ENCODE peak calls at places on chromosomes 13 and 19, in six cellular contexts. G is K562, A is neural progenitor cell, L is trophoblast cell, E is astrocyte, B is fibroblast of lung. V is an unnamed sample.

GRCh38 chr19:28505134-28505533 is 707.8 kb downstream of the UQCRFS1 start:
- DNase-seq in B (no peak), G (no peak), E (no peak), A (no peak), L (no peak), V (no peak)

GRCh38 chr19:347946-348861 is 3.6 kb upstream of the MIER2 start:
- DNase-seq in E (no peak), G (peak; percentile 29), A (peak; percentile 31), L (peak; percentile 56), B (no peak), V (no peak)

GRCh38 chr13:43822969-43823368 is 36.2 kb upstream of the ENOX1 start:
- DNase-seq in E (no peak), B (no peak), G (no peak), L (no peak), A (no peak), V (no peak)

GRCh38 chr19:40808021-40808325 is 9.0 kb downstream of the EGLN2 start:
- DNase-seq in E (no peak), G (no peak), L (no peak), A (no peak), B (no peak), V (no peak)

GRCh38 chr13:67296511-67296910 is 66.4 kb upstream of the PCDH9 start:
- DNase-seq in G (no peak), B (peak; percentile 47), A (no peak), E (peak; percentile 49), L (no peak), V (peak; percentile 23)

GRCh38 chr13:106156468-106156867 is 379.0 kb downstream of the EFNB2 start:
- DNase-seq in G (no peak), A (no peak), E (peak; percentile 100), B (peak; percentile 97), L (peak; percentile 72), V (peak; percentile 99)

GRCh38 chr13:75636339-75637095 is 387 bp downstream of the LMO7 start:
- DNase-seq in B (peak; percentile 39), L (peak; percentile 68), G (no peak), E (no peak), A (peak; percentile 61), V (peak; percentile 46)

GRCh38 chr13:96090240-96091101 is 564 bp downstream of the HS6ST3 start:
- DNase-seq in L (peak; percentile 12), B (no peak), G (no peak), A (peak; percentile 66), E (no peak), V (no peak)

GRCh38 chr19:10797078-10797477 is 38.9 kb downstream of the TMED1 start:
- DNase-seq in A (no peak), B (no peak), G (no peak), E (no peak), L (no peak), V (no peak)

GRCh38 chr13:80957019-80957650 is 616.2 kb upstream of the SPRY2 start:
- DNase-seq in E (no peak), B (no peak), G (no peak), A (no peak), L (no peak), V (no peak)

GRCh38 chr13:113906566-113906965 is 42.7 kb upstream of the GAS6 start:
- DNase-seq in G (no peak), E (no peak), L (no peak), B (no peak), A (no peak), V (no peak)

GRCh38 chr13:37490176-37490575 is 108.4 kb downstream of the POSTN start:
- DNase-seq in B (no peak), A (no peak), G (no peak), E (peak; percentile 44), L (no peak), V (peak; percentile 14)

GRCh38 chr13:76693086-76693485 is 193.1 kb downstream of the KCTD12 start:
- DNase-seq in E (no peak), B (no peak), G (no peak), L (no peak), A (no peak), V (no peak)

GRCh38 chr13:75180805-75181455 is 301.0 kb downstream of the TBC1D4 start:
- DNase-seq in B (peak; percentile 51), A (no peak), G (no peak), L (peak; percentile 33), E (peak; percentile 72), V (peak; percentile 50)

GRCh38 chr13:24625870-24626419 is 54.3 kb upstream of the ATP12A start:
- DNase-seq in E (no peak), B (no peak), L (no peak), G (no peak), A (no peak), V (no peak)

GRCh38 chr13:100597253-100597652 is 8.7 kb upstream of the GGACT start:
- DNase-seq in B (no peak), G (no peak), L (no peak), E (peak; percentile 48), A (no peak), V (peak; percentile 17)

GRCh38 chr19:38492147-38492813 is 58.8 kb downstream of the RYR1 start:
- DNase-seq in B (no peak), A (no peak), G (no peak), L (no peak), E (no peak), V (no peak)

GRCh38 chr19:6564393-6564792 is 26.6 kb downstream of the CD70 start:
- DNase-seq in L (peak; percentile 47), A (peak; percentile 15), E (no peak), G (peak; percentile 61), B (no peak), V (no peak)

GRCh38 chr13:79810018-79810417 is 329.1 kb downstream of the NDFIP2 start:
- DNase-seq in B (no peak), A (no peak), E (no peak), L (no peak), G (no peak), V (no peak)

GRCh38 chr13:79811170-79811569 is 330.2 kb downstream of the NDFIP2 start:
- DNase-seq in G (no peak), L (no peak), E (no peak), B (no peak), A (no peak), V (no peak)

GRCh38 chr13:79815041-79815440 is 334.1 kb downstream of the NDFIP2 start:
- DNase-seq in L (no peak), A (no peak), G (no peak), E (no peak), B (no peak), V (no peak)

GRCh38 chr13:79810671-79811070 is 329.7 kb downstream of the NDFIP2 start:
- DNase-seq in A (peak; percentile 29), L (peak; percentile 18), B (peak; percentile 3), E (peak; percentile 71), G (no peak), V (peak; percentile 58)

DNA sequence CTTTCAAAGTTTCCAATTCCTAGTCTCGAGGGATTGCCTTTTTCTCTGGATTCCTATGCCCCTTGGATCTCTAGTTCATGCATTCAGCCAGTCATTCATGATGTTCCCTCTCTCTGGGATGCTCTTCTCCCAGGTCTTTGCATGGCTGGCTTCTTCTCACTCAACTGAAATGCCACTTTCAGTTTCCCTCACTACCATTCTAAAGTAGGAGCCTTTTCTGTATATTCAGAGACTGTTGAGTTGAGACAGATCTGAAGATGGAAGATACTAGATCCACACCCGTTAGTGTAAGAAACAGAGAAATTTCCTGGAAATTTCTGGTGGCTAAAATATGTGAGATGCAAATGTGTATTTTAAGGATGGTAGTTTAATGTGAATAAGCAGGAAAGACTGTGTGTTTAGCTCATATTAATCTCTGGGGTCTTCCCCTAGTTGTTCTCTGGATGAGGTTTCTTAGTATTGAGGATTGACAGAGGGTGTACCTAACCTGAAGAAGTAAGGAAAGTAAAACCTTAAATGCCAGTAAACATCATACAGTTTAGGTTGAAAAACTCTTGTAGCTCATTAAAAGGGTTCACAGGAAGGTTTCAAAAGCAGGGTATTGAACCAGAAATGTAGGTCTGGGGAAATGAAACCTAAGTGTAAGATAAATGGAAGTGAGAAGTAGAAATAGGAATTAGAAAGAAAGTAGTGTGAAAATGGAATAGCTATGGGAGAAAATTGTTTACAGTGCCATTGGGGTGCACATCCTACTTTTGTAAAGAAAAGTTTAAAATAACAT is 331.3 kb downstream of the NDFIP2 start:
- DNase-seq in A (no peak), L (no peak), B (no peak), G (no peak), E (no peak), V (no peak)
- H3K4me2 ChIP-seq in A (no peak overlapping the region), L (no peak overlapping the region), B (no peak overlapping the region), G (no peak overlapping the region), E (no peak overlapping the region), V (no peak overlapping the region)

DNA sequence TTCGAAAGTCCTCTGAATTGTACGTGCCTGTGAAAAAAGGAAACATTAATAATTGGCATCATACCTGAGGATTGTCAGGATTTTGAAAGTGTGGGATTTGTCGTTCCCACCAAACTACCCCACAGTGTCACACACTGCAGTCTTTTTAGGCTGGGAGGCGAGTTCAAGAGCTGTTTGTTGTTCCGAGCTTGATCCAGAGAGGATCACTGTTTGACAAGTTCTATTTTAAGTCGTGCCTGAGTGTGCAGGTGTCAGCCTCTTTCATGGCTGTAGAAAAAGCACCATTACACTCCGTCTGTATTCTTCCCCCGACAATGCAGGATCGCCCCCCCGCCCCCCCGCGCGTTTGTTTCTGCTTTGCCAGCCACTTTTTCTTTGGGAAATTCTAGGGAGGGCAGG is 635 bp upstream of the NBEA start:
- DNase-seq in L (no peak), B (no peak), A (no peak), E (no peak), G (no peak), V (no peak)
- H3K4me2 ChIP-seq in L (peak overlapping the region; percentile 65), B (peak overlapping the region; percentile 93), A (peak overlapping the region; percentile 97), E (peak overlapping the region; percentile 89), G (peak overlapping the region; percentile 49), V (peak overlapping the region; percentile 99)

DNA sequence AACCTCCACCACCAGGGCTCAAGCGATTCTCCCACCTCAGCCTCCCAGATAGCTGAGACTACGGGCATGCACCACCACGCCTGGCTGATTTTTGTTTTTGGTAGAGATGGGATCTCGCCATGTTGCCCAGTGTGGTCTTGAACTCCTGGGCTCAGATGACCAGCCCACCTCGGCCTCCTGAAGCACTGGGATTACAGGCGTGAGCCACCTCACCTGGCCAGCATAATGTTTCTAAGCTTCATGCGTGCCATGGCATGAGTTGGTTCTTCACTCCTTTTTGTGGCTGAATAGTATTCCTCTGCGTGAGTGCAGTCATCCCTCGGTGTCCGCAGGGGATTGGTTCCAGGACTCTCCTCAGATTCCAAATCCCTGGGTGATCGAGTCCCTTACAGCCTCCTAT is 4.2 kb upstream of the ZNF579 start:
- DNase-seq in L (no peak), A (no peak), E (no peak), G (no peak), B (no peak), V (no peak)
- H3K4me2 ChIP-seq in L (no peak overlapping the region), A (peak overlapping the region; percentile 73), E (peak overlapping the region; percentile 88), G (no peak overlapping the region), B (no peak overlapping the region), V (no peak overlapping the region)

DNA sequence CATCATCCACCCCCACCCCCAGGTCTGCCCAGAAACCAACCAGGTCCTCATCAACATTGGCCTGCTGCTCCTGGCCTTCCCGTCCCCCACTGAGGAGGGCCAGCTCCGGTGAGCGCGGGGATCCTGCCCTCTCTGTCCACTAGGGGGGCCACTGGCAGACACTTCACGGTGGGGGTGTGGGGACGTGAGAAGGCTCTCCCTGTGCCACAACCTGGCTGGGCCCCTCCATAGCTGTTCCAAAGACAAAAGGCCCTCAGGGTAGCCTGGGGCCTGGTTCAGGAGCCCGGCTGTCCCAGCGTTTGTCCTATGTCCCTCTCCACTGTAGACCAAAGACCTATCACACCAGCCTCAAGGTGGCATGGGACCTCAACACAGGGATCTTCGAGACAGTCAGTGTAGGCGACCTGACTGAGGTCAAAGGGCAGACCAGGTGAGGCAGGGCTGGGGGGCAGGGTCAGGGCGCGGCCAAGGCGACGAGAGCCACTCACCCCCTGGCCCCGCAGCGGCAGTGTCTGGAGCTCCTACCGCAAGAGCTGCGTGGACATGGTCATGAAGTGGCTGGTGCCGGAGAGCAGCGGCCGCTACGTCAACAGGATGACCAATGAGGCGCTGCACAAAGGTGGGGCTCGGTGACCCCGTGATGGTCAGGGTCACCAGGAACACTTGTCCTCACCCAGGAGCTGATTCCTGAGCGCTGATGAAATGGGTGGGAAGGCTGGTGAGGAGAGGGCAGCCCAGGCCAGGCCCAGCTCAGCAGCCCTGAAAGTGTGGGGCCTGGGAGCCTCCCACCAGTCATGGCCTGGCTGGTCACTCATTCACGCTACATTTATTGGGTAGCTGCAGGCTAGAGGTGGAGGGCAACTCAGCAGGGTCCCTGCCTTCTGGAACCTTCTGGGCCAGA is 7.9 kb downstream of the DCAF15 start:
- DNase-seq in E (no peak), L (peak; percentile 21), G (peak; percentile 30), B (no peak), A (peak; percentile 30), V (no peak)
- H3K4me2 ChIP-seq in E (no peak overlapping the region), L (no peak overlapping the region), G (no peak overlapping the region), B (no peak overlapping the region), A (no peak overlapping the region), V (no peak overlapping the region)

V was measured in IMR-90.